ENCODE peak calls at places on chromosome 22, in eight cellular contexts. E is CD4-positive, alpha-beta memory T cell; Z is GM23338; B is testis; X is ovary; H is neural progenitor cell; W is heart left ventricle; K is uterus. M is an unnamed sample.
A peak's percentile ranks its signal among the peaks of the same experiment; 100 is the strongest.

GRCh38 chr22:50045211-50046018 is 12.7 kb downstream of the TTLL8 start:
- DNase-seq in K (no peak), X (no peak), Z (no peak), H (no peak), B (no peak), W (no peak), E (no peak), M (no peak)

GRCh38 chr22:46767249-46767985 is 5.0 kb downstream of the TBC1D22A start:
- DNase-seq in X (no peak), H (no peak), W (no peak), K (no peak), E (no peak), B (no peak), Z (no peak), M (no peak)

GRCh38 chr22:28835630-28836189 is 35.3 kb upstream of the XBP1 start:
- DNase-seq in Z (no peak), B (no peak), W (no peak), K (no peak), X (no peak), E (no peak), H (no peak), M (no peak)

GRCh38 chr22:49583886-49584505 is 243.7 kb downstream of the BRD1 start:
- DNase-seq in Z (no peak), B (no peak), K (no peak), X (no peak), W (no peak), H (no peak), E (no peak), M (no peak)

GRCh38 chr22:50376064-50376747 is 33.1 kb downstream of the PPP6R2 start:
- DNase-seq in X (no peak), B (no peak), H (no peak), W (no peak), E (no peak), K (no peak), Z (no peak), M (no peak)

GRCh38 chr22:29328566-29329500 is 13.3 kb upstream of the RASL10A start:
- DNase-seq in E (no peak), W (no peak), B (no peak), X (no peak), K (no peak), Z (no peak), H (no peak), M (no peak)

GRCh38 chr22:49956418-49956770 is 4.2 kb upstream of the PIM3 start:
- DNase-seq in E (peak; percentile 32), X (peak; percentile 38), Z (no peak), B (no peak), K (no peak), W (no peak), H (no peak), M (no peak)

GRCh38 chr22:30178180-30179126 is 68.1 kb downstream of the LIF start:
- DNase-seq in E (peak; percentile 52), K (no peak), H (peak; percentile 19), Z (no peak), X (no peak), B (peak; percentile 41), W (no peak), M (peak; percentile 29)

GRCh38 chr22:30310881-30311771 is 15.6 kb downstream of the TBC1D10A start:
- DNase-seq in K (peak; percentile 67), E (peak; percentile 1), X (peak; percentile 88), W (peak; percentile 84), H (no peak), B (peak; percentile 91), Z (no peak), M (no peak)

GRCh38 chr22:24510694-24511625 is 15.8 kb downstream of the UPB1 start:
- DNase-seq in X (no peak), W (no peak), H (no peak), B (peak; percentile 54), Z (no peak), E (no peak), K (no peak), M (no peak)

GRCh38 chr22:19111140-19111539 is 11.1 kb downstream of the DGCR2 start:
- DNase-seq in B (no peak), E (no peak), H (peak; percentile 25), K (no peak), X (no peak), W (no peak), Z (peak; percentile 60), M (no peak)

GRCh38 chr22:25899566-25899965 is 157.6 kb downstream of the MYO18B start:
- DNase-seq in E (no peak), W (no peak), B (no peak), Z (no peak), H (no peak), K (no peak), X (no peak), M (no peak)

GRCh38 chr22:45831394-45831793 is 145.6 kb downstream of the WNT7B start:
- DNase-seq in K (no peak), B (no peak), W (no peak), H (no peak), Z (no peak), E (no peak), X (no peak), M (no peak)

GRCh38 chr22:24444729-24445466 is 17.5 kb downstream of the ADORA2A start:
- DNase-seq in H (no peak), X (no peak), B (peak; percentile 51), W (no peak), K (no peak), E (no peak), Z (no peak), M (no peak)

GRCh38 chr22:41302016-41302767 is 867 bp downstream of the ZC3H7B start:
- DNase-seq in B (no peak), H (peak; percentile 73), E (no peak), Z (peak; percentile 64), K (peak; percentile 26), W (peak; percentile 14), X (peak; percentile 31), M (peak; percentile 8)

GRCh38 chr22:46055176-46055850 is 78.4 kb upstream of the WNT7B start:
- DNase-seq in B (peak; percentile 59), Z (no peak), K (peak; percentile 47), H (no peak), E (peak; percentile 35), X (peak; percentile 62), W (no peak), M (no peak)

GRCh38 chr22:50671641-50672040 is 982 bp upstream of the SHANK3 start:
- DNase-seq in H (no peak), W (no peak), B (no peak), X (no peak), K (no peak), Z (no peak), E (no peak), M (no peak)

GRCh38 chr22:23218867-23219251 is 38.5 kb downstream of the BCR start:
- DNase-seq in E (no peak), Z (peak; percentile 70), W (no peak), B (no peak), H (peak; percentile 81), K (no peak), X (peak; percentile 49), M (no peak)

GRCh38 chr22:36298601-36299000 is 45.7 kb downstream of the APOL1 start:
- DNase-seq in H (no peak), B (no peak), W (no peak), E (peak; percentile 25), K (no peak), Z (no peak), X (no peak), M (no peak)
- H3K36me3 ChIP-seq in H (no peaks in the 10 kb centered on the region), B (no peaks in the 10 kb centered on the region), W (peaks cover 93% of the 10 kb centered on the region), E (peaks cover 99% of the 10 kb centered on the region), K (no peaks in the 10 kb centered on the region), Z (peaks cover 70% of the 10 kb centered on the region), X (peaks cover 4% of the 10 kb centered on the region), M (peaks cover 86% of the 10 kb centered on the region)

DNA sequence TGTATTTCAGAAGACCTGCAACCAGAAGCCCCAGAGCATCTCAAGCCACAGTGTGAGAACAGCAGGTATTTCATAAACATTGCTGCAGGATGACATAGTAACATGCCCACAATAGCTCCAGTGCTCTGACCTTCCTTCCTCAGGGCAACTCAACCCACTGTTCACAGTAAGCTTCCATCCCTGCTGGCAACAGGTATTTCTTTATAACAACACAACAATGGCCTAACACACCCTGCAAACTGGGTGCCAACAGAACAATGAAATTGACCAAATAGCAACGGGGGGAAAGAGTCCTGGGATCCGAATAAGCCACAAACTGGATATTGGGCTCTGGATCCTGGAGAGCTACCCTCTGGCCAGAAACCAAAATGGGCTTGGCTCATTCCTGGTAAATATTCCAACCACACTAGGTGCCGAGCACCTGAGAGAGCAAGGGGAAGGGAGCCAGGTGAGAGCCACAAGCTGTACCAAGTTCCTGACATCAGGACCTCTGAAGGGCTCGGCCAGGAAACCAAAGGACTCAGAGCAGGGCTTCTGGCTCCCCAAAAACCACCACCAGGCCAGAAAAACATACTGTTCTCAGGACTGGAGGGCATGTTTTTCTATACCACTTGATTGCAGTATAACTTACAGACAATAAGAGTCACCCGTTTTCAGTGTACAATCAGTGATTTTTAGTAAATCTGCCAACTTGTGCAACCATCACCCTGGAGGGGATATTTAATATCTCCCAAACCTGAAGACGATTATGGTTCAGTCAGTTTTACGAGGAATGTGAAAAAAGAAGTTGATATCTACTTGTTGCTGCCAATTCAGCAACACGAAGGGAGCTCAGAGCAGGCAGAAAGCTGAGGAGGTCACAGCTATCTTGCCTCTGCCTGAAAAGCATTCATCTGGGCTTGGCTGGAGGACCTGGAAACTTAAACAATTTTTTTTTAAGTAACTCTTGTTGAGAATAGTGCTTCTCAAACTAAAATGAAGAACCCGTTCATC is 99.3 kb downstream of the MICAL3 start:
- DNase-seq in K (no peak), W (no peak), Z (no peak), X (no peak), B (no peak), E (no peak), H (no peak), M (no peak)
- H3K4me1 ChIP-seq in K (peaks cover 6% of the 10 kb centered on the region), W (peaks cover 66% of the 10 kb centered on the region), Z (peaks cover 30% of the 10 kb centered on the region), X (peaks cover 52% of the 10 kb centered on the region), B (peaks cover 43% of the 10 kb centered on the region), E (peaks cover 5% of the 10 kb centered on the region), H (peaks cover 8% of the 10 kb centered on the region), M (no peaks in the 10 kb centered on the region)

GRCh38 chr22:43847376-43848289 is 14.7 kb downstream of the SULT4A1 start:
- DNase-seq in H (no peak), Z (no peak), W (no peak), X (no peak), K (no peak), E (no peak), B (no peak), M (no peak)

GRCh38 chr22:43849731-43850130 is 12.6 kb downstream of the SULT4A1 start:
- DNase-seq in Z (no peak), B (no peak), W (no peak), K (no peak), E (no peak), H (no peak), X (no peak), M (no peak)

GRCh38 chr22:43850529-43850928 is 11.8 kb downstream of the SULT4A1 start:
- DNase-seq in B (no peak), X (no peak), Z (no peak), W (no peak), K (no peak), E (no peak), H (no peak), M (no peak)

GRCh38 chr22:43846966-43847365 is 15.3 kb downstream of the SULT4A1 start:
- DNase-seq in Z (no peak), H (no peak), X (no peak), K (no peak), W (no peak), B (no peak), E (no peak), M (no peak)

GRCh38 chr22:43848366-43849171 is 13.7 kb downstream of the SULT4A1 start:
- DNase-seq in H (peak; percentile 61), B (peak; percentile 44), Z (peak; percentile 57), X (no peak), K (no peak), E (no peak), W (no peak), M (no peak)
- H3K36me3 ChIP-seq in H (no peaks in the 10 kb centered on the region), B (no peaks in the 10 kb centered on the region), Z (no peaks in the 10 kb centered on the region), X (no peaks in the 10 kb centered on the region), K (no peaks in the 10 kb centered on the region), E (no peaks in the 10 kb centered on the region), W (no peaks in the 10 kb centered on the region), M (no peaks in the 10 kb centered on the region)

GRCh38 chr22:22182218-22182989 is 62.2 kb upstream of the VPREB1 start:
- DNase-seq in W (no peak), H (no peak), Z (no peak), B (no peak), X (no peak), E (no peak), K (no peak), M (no peak)
- H3K4me1 ChIP-seq in W (no peaks in the 10 kb centered on the region), H (no peaks in the 10 kb centered on the region), Z (no peaks in the 10 kb centered on the region), B (no peaks in the 10 kb centered on the region), X (no peaks in the 10 kb centered on the region), E (no peaks in the 10 kb centered on the region), K (no peaks in the 10 kb centered on the region), M (no peaks in the 10 kb centered on the region)